ENCODE peak calls at places on chromosomes 1 and 21, in five cellular contexts. One of them, this sample, is unnamed.

GRCh38 chr1:11731719-11732283 is 4.1 kb upstream of the AGTRAP start:
- DNase-seq in Panc1: no peak
- DNase-seq in A549: no peak
- DNase-seq in right cardiac atrium: peak; percentile 75
- DNase-seq in breast epithelium: peak; percentile 58
- DNase-seq in this sample: peak; percentile 81

GRCh38 chr1:232648316-232648715 is 18.4 kb upstream of the SIPA1L2 start:
- DNase-seq in Panc1: no peak
- DNase-seq in A549: no peak
- DNase-seq in right cardiac atrium: no peak
- DNase-seq in breast epithelium: no peak
- DNase-seq in this sample: no peak

GRCh38 chr1:25952851-25953401 is 44.9 kb downstream of the PAFAH2 start:
- DNase-seq in Panc1: no peak
- DNase-seq in A549: no peak
- DNase-seq in right cardiac atrium: peak; percentile 23
- DNase-seq in breast epithelium: no peak
- DNase-seq in this sample: no peak

GRCh38 chr1:161736332-161736969 is 13.1 kb upstream of the DUSP12 start:
- DNase-seq in Panc1: no peak
- DNase-seq in A549: no peak
- DNase-seq in right cardiac atrium: no peak
- DNase-seq in breast epithelium: no peak
- DNase-seq in this sample: no peak

GRCh38 chr1:2853711-2854110 is 52.2 kb upstream of the TTC34 start:
- DNase-seq in Panc1: no peak
- DNase-seq in A549: no peak
- DNase-seq in right cardiac atrium: peak; percentile 7
- DNase-seq in breast epithelium: no peak
- DNase-seq in this sample: no peak

GRCh38 chr1:161182214-161182613 is 4.9 kb upstream of the B4GALT3 start:
- DNase-seq in Panc1: no peak
- DNase-seq in A549: no peak
- DNase-seq in right cardiac atrium: no peak
- DNase-seq in breast epithelium: no peak
- DNase-seq in this sample: no peak

GRCh38 chr1:247210062-247210385 is 38.2 kb upstream of the ZNF124 start:
- DNase-seq in Panc1: no peak
- DNase-seq in A549: peak; percentile 6
- DNase-seq in right cardiac atrium: no peak
- DNase-seq in breast epithelium: no peak
- DNase-seq in this sample: no peak

GRCh38 chr21:37413553-37414291 is 47.1 kb downstream of the DYRK1A start:
- DNase-seq in Panc1: no peak
- DNase-seq in A549: no peak
- DNase-seq in right cardiac atrium: no peak
- DNase-seq in breast epithelium: no peak
- DNase-seq in this sample: no peak

GRCh38 chr1:209618291-209618690 is 33.9 kb downstream of the LAMB3 start:
- DNase-seq in Panc1: no peak
- DNase-seq in A549: no peak
- DNase-seq in right cardiac atrium: no peak
- DNase-seq in breast epithelium: no peak
- DNase-seq in this sample: no peak

GRCh38 chr1:205301842-205302588 is 19.5 kb downstream of the NUAK2 start:
- DNase-seq in Panc1: no peak
- DNase-seq in A549: no peak
- DNase-seq in right cardiac atrium: no peak
- DNase-seq in breast epithelium: no peak
- DNase-seq in this sample: no peak

GRCh38 chr1:1250828-1251284 is 4.3 kb upstream of the C1QTNF12 start:
- DNase-seq in Panc1: no peak
- DNase-seq in A549: no peak
- DNase-seq in right cardiac atrium: no peak
- DNase-seq in breast epithelium: no peak
- DNase-seq in this sample: no peak

GRCh38 chr1:229714964-229715603 is 89.0 kb downstream of the URB2 start:
- DNase-seq in Panc1: no peak
- DNase-seq in A549: peak; percentile 28
- DNase-seq in right cardiac atrium: no peak
- DNase-seq in breast epithelium: peak; percentile 67
- DNase-seq in this sample: no peak

GRCh38 chr1:110787328-110788071 is 85.4 kb upstream of the CD53 start:
- DNase-seq in Panc1: no peak
- DNase-seq in A549: no peak
- DNase-seq in right cardiac atrium: no peak
- DNase-seq in breast epithelium: no peak
- DNase-seq in this sample: no peak

GRCh38 chr21:45363921-45364463 is 41.0 kb upstream of the COL18A1 start:
- DNase-seq in Panc1: peak; percentile 88
- DNase-seq in A549: peak; percentile 86
- DNase-seq in right cardiac atrium: peak; percentile 92
- DNase-seq in breast epithelium: peak; percentile 86
- DNase-seq in this sample: peak; percentile 32

GRCh38 chr1:200006711-200007110 is 20.8 kb upstream of the NR5A2 start:
- DNase-seq in Panc1: no peak
- DNase-seq in A549: no peak
- DNase-seq in right cardiac atrium: no peak
- DNase-seq in breast epithelium: no peak
- DNase-seq in this sample: no peak

GRCh38 chr1:116125761-116126160 is 14.6 kb downstream of the MAB21L3 start:
- DNase-seq in Panc1: no peak
- DNase-seq in A549: no peak
- DNase-seq in right cardiac atrium: no peak
- DNase-seq in breast epithelium: no peak
- DNase-seq in this sample: no peak

GRCh38 chr1:21317035-21317689 is 26.9 kb upstream of the ECE1 start:
- DNase-seq in Panc1: no peak
- DNase-seq in A549: no peak
- DNase-seq in right cardiac atrium: peak; percentile 94
- DNase-seq in breast epithelium: peak; percentile 88
- DNase-seq in this sample: no peak

GRCh38 chr21:34545079-34545884 is 33.3 kb upstream of the KCNE1 start:
- DNase-seq in Panc1: no peak
- DNase-seq in A549: peak; percentile 7
- DNase-seq in right cardiac atrium: no peak
- DNase-seq in breast epithelium: peak; percentile 57
- DNase-seq in this sample: peak; percentile 66

GRCh38 chr1:91900538-91900937 is 14.6 kb upstream of the TGFBR3 start:
- DNase-seq in Panc1: no peak
- DNase-seq in A549: peak; percentile 73
- DNase-seq in right cardiac atrium: no peak
- DNase-seq in breast epithelium: no peak
- DNase-seq in this sample: no peak

GRCh38 chr1:21064057-21064456 is 112.6 kb downstream of the EIF4G3 start:
- DNase-seq in Panc1: no peak
- DNase-seq in A549: no peak
- DNase-seq in right cardiac atrium: no peak
- DNase-seq in breast epithelium: no peak
- DNase-seq in this sample: no peak

GRCh38 chr1:205955499-205955898 is 12.2 kb upstream of the SLC26A9 start:
- DNase-seq in Panc1: no peak
- DNase-seq in A549: no peak
- DNase-seq in right cardiac atrium: no peak
- DNase-seq in breast epithelium: no peak
- DNase-seq in this sample: no peak

GRCh38 chr1:27539901-27540861 is 50.2 kb upstream of the WASF2 start:
- DNase-seq in Panc1: peak; percentile 92
- DNase-seq in A549: peak; percentile 90
- DNase-seq in right cardiac atrium: no peak
- DNase-seq in breast epithelium: no peak
- DNase-seq in this sample: no peak

GRCh38 chr1:45954401-45954847 is 151.0 kb downstream of the MAST2 start:
- DNase-seq in Panc1: no peak
- DNase-seq in A549: peak; percentile 20
- DNase-seq in right cardiac atrium: no peak
- DNase-seq in breast epithelium: no peak
- DNase-seq in this sample: no peak

GRCh38 chr21:45130324-45130774 is 56.0 kb downstream of the ADARB1 start:
- DNase-seq in Panc1: no peak
- DNase-seq in A549: peak; percentile 18
- DNase-seq in right cardiac atrium: no peak
- DNase-seq in breast epithelium: no peak
- DNase-seq in this sample: no peak

GRCh38 chr1:103063911-103064310 is 44.4 kb downstream of the COL11A1 start:
- DNase-seq in Panc1: no peak
- DNase-seq in A549: no peak
- DNase-seq in right cardiac atrium: no peak
- DNase-seq in breast epithelium: no peak
- DNase-seq in this sample: no peak

GRCh38 chr1:184228558-184228957 is 158.3 kb upstream of the C1orf21 start:
- DNase-seq in Panc1: no peak
- DNase-seq in A549: no peak
- DNase-seq in right cardiac atrium: no peak
- DNase-seq in breast epithelium: no peak
- DNase-seq in this sample: no peak

GRCh38 chr1:42734201-42735035 is 5.6 kb downstream of the CLDN19 start:
- DNase-seq in Panc1: no peak
- DNase-seq in A549: no peak
- DNase-seq in right cardiac atrium: no peak
- DNase-seq in breast epithelium: no peak
- DNase-seq in this sample: no peak

GRCh38 chr1:110897685-110898084 is 24.7 kb downstream of the CD53 start:
- DNase-seq in Panc1: no peak
- DNase-seq in A549: no peak
- DNase-seq in right cardiac atrium: no peak
- DNase-seq in breast epithelium: no peak
- DNase-seq in this sample: no peak

GRCh38 chr1:115496904-115497527 is 144.8 kb upstream of the VANGL1 start:
- DNase-seq in Panc1: no peak
- DNase-seq in A549: peak; percentile 14
- DNase-seq in right cardiac atrium: no peak
- DNase-seq in breast epithelium: no peak
- DNase-seq in this sample: no peak

GRCh38 chr1:186404454-186405051 is 28.9 kb downstream of the ODR4 start:
- DNase-seq in Panc1: peak; percentile 10
- DNase-seq in A549: peak; percentile 43
- DNase-seq in right cardiac atrium: no peak
- DNase-seq in breast epithelium: no peak
- DNase-seq in this sample: no peak

DNA sequence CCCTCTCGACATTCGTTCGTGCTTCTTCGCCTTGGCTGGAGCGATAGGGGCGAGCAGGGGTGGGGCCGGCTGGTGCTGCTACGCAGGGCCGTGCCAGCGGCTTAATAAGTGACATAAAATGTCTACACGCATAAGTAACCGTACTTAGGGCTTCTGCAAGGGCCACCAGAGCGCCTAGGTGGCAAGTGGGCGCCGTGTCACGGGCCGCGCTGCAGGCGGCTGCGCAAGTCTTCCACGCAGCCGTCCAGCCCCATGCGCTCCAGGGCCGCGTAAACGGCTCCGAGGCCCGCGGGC is 4.8 kb downstream of the TNFRSF25 start:
- DNase-seq in Panc1: no peak
- DNase-seq in A549: no peak
- DNase-seq in right cardiac atrium: no peak
- DNase-seq in breast epithelium: no peak
- DNase-seq in this sample: no peak
- H3K27ac ChIP-seq in Panc1: no peak overlapping the region
- H3K27ac ChIP-seq in A549: no peak overlapping the region
- H3K27ac ChIP-seq in right cardiac atrium: no peak overlapping the region
- H3K27ac ChIP-seq in breast epithelium: no peak overlapping the region
- H3K27ac ChIP-seq in this sample: no peak overlapping the region

DNA sequence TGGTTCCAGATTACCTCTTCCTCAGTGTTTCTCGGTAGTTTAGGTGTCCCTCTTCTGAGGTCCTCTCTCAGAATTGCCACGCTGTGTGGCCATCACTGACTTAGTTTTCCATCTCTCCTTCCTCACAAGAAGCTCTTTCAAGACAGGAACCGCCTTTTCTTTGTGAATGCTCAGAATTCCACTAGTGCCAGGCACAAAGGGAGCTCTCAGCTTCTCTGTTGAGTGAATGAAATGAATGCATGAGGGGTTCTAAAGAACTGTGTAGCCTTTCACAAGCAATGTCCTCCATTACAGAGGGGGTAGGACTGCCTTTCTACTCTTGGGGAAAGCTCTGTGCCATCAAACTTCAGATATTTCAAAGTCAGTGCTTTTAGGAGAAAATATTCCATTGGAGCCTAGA is 546.8 kb downstream of the RWDD3 start:
- DNase-seq in Panc1: no peak
- DNase-seq in A549: no peak
- DNase-seq in right cardiac atrium: no peak
- DNase-seq in breast epithelium: no peak
- DNase-seq in this sample: no peak
- H3K27ac ChIP-seq in Panc1: no peak overlapping the region
- H3K27ac ChIP-seq in A549: no peak overlapping the region
- H3K27ac ChIP-seq in right cardiac atrium: no peak overlapping the region
- H3K27ac ChIP-seq in breast epithelium: no peak overlapping the region
- H3K27ac ChIP-seq in this sample: no peak overlapping the region

GRCh38 chr1:212651977-212652376 is 43.4 kb downstream of the ATF3 start:
- DNase-seq in Panc1: no peak
- DNase-seq in A549: no peak
- DNase-seq in right cardiac atrium: no peak
- DNase-seq in breast epithelium: no peak
- DNase-seq in this sample: no peak

GRCh38 chr1:212651521-212651920 is 43.0 kb downstream of the ATF3 start:
- DNase-seq in Panc1: no peak
- DNase-seq in A549: no peak
- DNase-seq in right cardiac atrium: no peak
- DNase-seq in breast epithelium: no peak
- DNase-seq in this sample: no peak

GRCh38 chr1:212649020-212649419 is 40.5 kb downstream of the ATF3 start:
- DNase-seq in Panc1: no peak
- DNase-seq in A549: no peak
- DNase-seq in right cardiac atrium: no peak
- DNase-seq in breast epithelium: no peak
- DNase-seq in this sample: no peak

GRCh38 chr1:212648431-212648830 is 39.9 kb downstream of the ATF3 start:
- DNase-seq in Panc1: no peak
- DNase-seq in A549: no peak
- DNase-seq in right cardiac atrium: no peak
- DNase-seq in breast epithelium: no peak
- DNase-seq in this sample: no peak

GRCh38 chr1:212650228-212650627 is 41.7 kb downstream of the ATF3 start:
- DNase-seq in Panc1: no peak
- DNase-seq in A549: no peak
- DNase-seq in right cardiac atrium: no peak
- DNase-seq in breast epithelium: no peak
- DNase-seq in this sample: no peak
- H3K27ac ChIP-seq in Panc1: no peak overlapping the region
- H3K27ac ChIP-seq in A549: no peak overlapping the region
- H3K27ac ChIP-seq in right cardiac atrium: no peak overlapping the region
- H3K27ac ChIP-seq in breast epithelium: no peak overlapping the region
- H3K27ac ChIP-seq in this sample: no peak overlapping the region

GRCh38 chr1:77671836-77672235 is 10.6 kb downstream of the ZZZ3 start:
- DNase-seq in Panc1: no peak
- DNase-seq in A549: no peak
- DNase-seq in right cardiac atrium: no peak
- DNase-seq in breast epithelium: no peak
- DNase-seq in this sample: no peak
- H3K27ac ChIP-seq in Panc1: no peak overlapping the region
- H3K27ac ChIP-seq in A549: no peak overlapping the region
- H3K27ac ChIP-seq in right cardiac atrium: no peak overlapping the region
- H3K27ac ChIP-seq in breast epithelium: no peak overlapping the region
- H3K27ac ChIP-seq in this sample: peak overlapping the region; percentile 79

GRCh38 chr1:36175137-36176095 is 19.5 kb downstream of the MAP7D1 start:
- DNase-seq in Panc1: no peak
- DNase-seq in A549: no peak
- DNase-seq in right cardiac atrium: peak; percentile 48
- DNase-seq in breast epithelium: no peak
- DNase-seq in this sample: no peak
- H3K27ac ChIP-seq in Panc1: no peak overlapping the region
- H3K27ac ChIP-seq in A549: no peak overlapping the region
- H3K27ac ChIP-seq in right cardiac atrium: peak overlapping the region; percentile 90
- H3K27ac ChIP-seq in breast epithelium: peak overlapping the region; percentile 9
- H3K27ac ChIP-seq in this sample: peak overlapping the region; percentile 90

This sample was measured in caudate nucleus.